ENCODE peak calls at places on chromosomes 1 and 21, in eight cellular contexts. J is right lobe of liver; D is OCI-LY7; Q is CD8-positive, alpha-beta memory T cell; B is HCT116; G is A549; C is Peyer's patch; R is psoas muscle. Z is an unnamed sample. For H3K4me1, the result is how much of the 10 kb centered on the place peaks cover.

GRCh38 chr1:151737479-151737878 is 16.2 kb downstream of the RIIAD1 start:
- DNase-seq in J (no peak), D (peak), Q (no peak), B (no peak), G (no peak), C (no peak), R (no peak), Z (no peak)

GRCh38 chr1:50343323-50343722 is 79.9 kb downstream of the DMRTA2 start:
- DNase-seq in J (no peak), D (no peak), Q (no peak), B (no peak), G (no peak), C (no peak), R (no peak), Z (no peak)

GRCh38 chr1:209106861-209107260 is 476.7 kb upstream of the CAMK1G start:
- DNase-seq in J (no peak), D (no peak), Q (no peak), B (no peak), G (no peak), C (no peak), R (no peak), Z (no peak)

GRCh38 chr1:184351416-184351975 is 35.3 kb upstream of the C1orf21 start:
- DNase-seq in J (no peak), D (no peak), Q (no peak), B (no peak), G (no peak), C (no peak), R (no peak), Z (no peak)

GRCh38 chr1:115136706-115137105 is 47.4 kb upstream of the TSPAN2 start:
- DNase-seq in J (no peak), D (no peak), Q (no peak), B (no peak), G (peak), C (no peak), R (no peak), Z (no peak)

GRCh38 chr21:41713495-41714281 is 53.2 kb downstream of the RIPK4 start:
- DNase-seq in J (peak), D (no peak), Q (no peak), B (no peak), G (no peak), C (peak), R (no peak), Z (no peak)

GRCh38 chr1:869499-870244 is 54.1 kb upstream of the SAMD11 start:
- DNase-seq in J (peak), D (peak), Q (peak), B (peak), G (peak), C (peak), R (peak), Z (peak)

GRCh38 chr1:52738863-52739406 is 12.7 kb downstream of the ZYG11B start:
- DNase-seq in J (no peak), D (no peak), Q (no peak), B (no peak), G (no peak), C (no peak), R (no peak), Z (no peak)

GRCh38 chr1:153563339-153563952 is 2.2 kb downstream of the S100A2 start:
- DNase-seq in J (no peak), D (no peak), Q (no peak), B (no peak), G (no peak), C (peak), R (no peak), Z (no peak)

GRCh38 chr1:187396929-187397796 is 568.4 kb downstream of the PLA2G4A start:
- DNase-seq in J (no peak), D (no peak), Q (no peak), B (no peak), G (no peak), C (no peak), R (no peak), Z (no peak)

GRCh38 chr1:225772323-225772768 is 5.3 kb upstream of the SRP9 start:
- DNase-seq in J (peak), D (peak), Q (no peak), B (peak), G (peak), C (peak), R (peak), Z (peak)

GRCh38 chr1:59718064-59718988 is 96.4 kb upstream of the HOOK1 start:
- DNase-seq in J (no peak), D (no peak), Q (no peak), B (peak), G (no peak), C (no peak), R (no peak), Z (no peak)

GRCh38 chr1:112700290-112701226 is 6.4 kb downstream of the RHOC start:
- DNase-seq in J (peak), D (peak), Q (peak), B (peak), G (peak), C (peak), R (peak), Z (peak)

GRCh38 chr1:184299076-184299790 is 87.6 kb upstream of the C1orf21 start:
- DNase-seq in J (no peak), D (no peak), Q (no peak), B (no peak), G (no peak), C (no peak), R (no peak), Z (peak)

GRCh38 chr1:64848812-64849211 is 103.9 kb downstream of the RAVER2 start:
- DNase-seq in J (no peak), D (no peak), Q (no peak), B (no peak), G (no peak), C (no peak), R (no peak), Z (no peak)

GRCh38 chr1:202133016-202133415 is 10.3 kb downstream of the GPR37L1 start:
- DNase-seq in J (no peak), D (no peak), Q (no peak), B (no peak), G (no peak), C (no peak), R (peak), Z (peak)

GRCh38 chr1:58290685-58291372 is 255.7 kb downstream of the OMA1 start:
- DNase-seq in J (no peak), D (no peak), Q (no peak), B (no peak), G (no peak), C (no peak), R (no peak), Z (no peak)

GRCh38 chr1:22710688-22711024 is at the start of gene EPHB2:
- DNase-seq in J (no peak), D (peak), Q (no peak), B (no peak), G (no peak), C (peak), R (peak), Z (no peak)

GRCh38 chr1:212121772-212122171 is 86.2 kb downstream of the DTL start:
- DNase-seq in J (no peak), D (no peak), Q (no peak), B (no peak), G (no peak), C (no peak), R (no peak), Z (no peak)

GRCh38 chr1:213268221-213268620 is 217.2 kb downstream of the RPS6KC1 start:
- DNase-seq in J (no peak), D (no peak), Q (no peak), B (no peak), G (no peak), C (no peak), R (no peak), Z (no peak)

GRCh38 chr1:84406209-84406917 is 8.1 kb downstream of the DNASE2B start:
- DNase-seq in J (no peak), D (no peak), Q (no peak), B (peak), G (peak), C (no peak), R (no peak), Z (no peak)

GRCh38 chr1:96721382-96722160 is at the start of gene PTBP2:
- DNase-seq in J (peak), D (peak), Q (peak), B (peak), G (peak), C (peak), R (peak), Z (peak)

GRCh38 chr1:2785631-2786328 is 15.7 kb downstream of the TTC34 start:
- DNase-seq in J (peak), D (no peak), Q (no peak), B (no peak), G (no peak), C (peak), R (peak), Z (no peak)

GRCh38 chr1:5744911-5745431 is 247.3 kb downstream of the NPHP4 start:
- DNase-seq in J (peak), D (no peak), Q (no peak), B (no peak), G (no peak), C (peak), R (no peak), Z (peak)

GRCh38 chr1:9280015-9280860 is 12.5 kb upstream of the SPSB1 start:
- DNase-seq in J (peak), D (no peak), Q (no peak), B (peak), G (peak), C (peak), R (peak), Z (no peak)

GRCh38 chr1:93598396-93598795 is 83.2 kb downstream of the BCAR3 start:
- DNase-seq in J (no peak), D (no peak), Q (no peak), B (no peak), G (no peak), C (no peak), R (no peak), Z (no peak)

GRCh38 chr1:228101994-228102790 is 933 bp downstream of the C1orf35 start:
- DNase-seq in J (no peak), D (peak), Q (peak), B (no peak), G (peak), C (peak), R (peak), Z (no peak)

GRCh38 chr1:199297901-199298300 is 659.1 kb downstream of the PTPRC start:
- DNase-seq in J (no peak), D (no peak), Q (no peak), B (no peak), G (no peak), C (no peak), R (no peak), Z (no peak)

GRCh38 chr1:77514871-77515776 is 167.3 kb downstream of the ZZZ3 start:
- DNase-seq in J (no peak), D (peak), Q (no peak), B (peak), G (peak), C (no peak), R (no peak), Z (no peak)

GRCh38 chr1:114009042-114009392 is 29.7 kb downstream of the OLFML3 start:
- DNase-seq in J (no peak), D (no peak), Q (no peak), B (no peak), G (no peak), C (no peak), R (no peak), Z (no peak)

GRCh38 chr1:6599141-6599975 is 3.3 kb downstream of the KLHL21 start:
- DNase-seq in J (peak), D (peak), Q (peak), B (no peak), G (no peak), C (peak), R (peak), Z (no peak)

GRCh38 chr1:227889863-227890405 is 57.8 kb downstream of the WNT9A start:
- DNase-seq in J (peak), D (no peak), Q (no peak), B (no peak), G (no peak), C (no peak), R (no peak), Z (no peak)

GRCh38 chr21:41482321-41482720 is 25.6 kb downstream of the TMPRSS2 start:
- DNase-seq in J (no peak), D (no peak), Q (no peak), B (no peak), G (no peak), C (no peak), R (no peak), Z (no peak)

GRCh38 chr1:205530116-205530515 is 25.6 kb downstream of the CDK18 start:
- DNase-seq in J (no peak), D (no peak), Q (no peak), B (no peak), G (no peak), C (no peak), R (no peak), Z (no peak)

GRCh38 chr1:66446261-66447001 is 87.5 kb upstream of the SGIP1 start:
- DNase-seq in J (no peak), D (peak), Q (peak), B (peak), G (peak), C (no peak), R (no peak), Z (no peak)

GRCh38 chr1:59193443-59194093 is 103.3 kb upstream of the FGGY start:
- DNase-seq in J (no peak), D (no peak), Q (no peak), B (no peak), G (no peak), C (no peak), R (no peak), Z (no peak)

GRCh38 chr1:55466343-55466742 is 251.2 kb upstream of the USP24 start:
- DNase-seq in J (no peak), D (no peak), Q (no peak), B (no peak), G (no peak), C (no peak), R (no peak), Z (no peak)

GRCh38 chr1:56578963-56579875 is at the start of gene PLPP3:
- DNase-seq in J (peak), D (peak), Q (no peak), B (peak), G (peak), C (peak), R (peak), Z (peak)

DNA sequence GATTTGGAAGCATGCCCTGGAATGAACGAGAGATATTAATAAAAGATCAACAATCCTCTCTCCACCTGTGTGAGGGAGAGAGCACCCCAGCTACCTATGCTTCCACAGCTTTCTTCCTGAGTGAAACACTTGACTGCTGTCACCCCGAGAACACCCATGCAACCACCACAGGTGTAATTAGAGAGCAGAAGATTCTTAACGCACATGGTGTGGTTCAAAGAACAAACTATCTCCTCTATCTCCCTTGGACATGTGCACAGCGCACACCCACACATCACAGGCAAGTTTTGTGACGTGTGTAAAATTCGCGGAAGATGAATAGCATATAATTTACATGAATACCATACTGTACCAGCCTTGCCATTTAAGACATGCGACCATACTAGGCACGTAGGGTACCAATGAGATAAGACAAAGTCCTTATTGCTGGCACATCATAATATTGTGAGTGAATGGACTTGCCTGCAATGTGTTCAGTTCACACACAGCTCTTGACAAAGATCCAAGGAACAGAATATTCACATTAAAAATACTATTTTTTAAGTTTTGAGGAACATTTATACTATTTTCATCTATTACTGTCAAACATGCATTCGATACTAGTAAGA is 11.6 kb downstream of the ERRFI1 start:
- DNase-seq in J (no peak), D (no peak), Q (no peak), B (no peak), G (no peak), C (no peak), R (no peak), Z (no peak)
- H3K4me1 ChIP-seq in J (under half), D (under half), Q (under half), B (half or more), G (half or more), C (under half), R (half or more), Z (half or more)

DNA sequence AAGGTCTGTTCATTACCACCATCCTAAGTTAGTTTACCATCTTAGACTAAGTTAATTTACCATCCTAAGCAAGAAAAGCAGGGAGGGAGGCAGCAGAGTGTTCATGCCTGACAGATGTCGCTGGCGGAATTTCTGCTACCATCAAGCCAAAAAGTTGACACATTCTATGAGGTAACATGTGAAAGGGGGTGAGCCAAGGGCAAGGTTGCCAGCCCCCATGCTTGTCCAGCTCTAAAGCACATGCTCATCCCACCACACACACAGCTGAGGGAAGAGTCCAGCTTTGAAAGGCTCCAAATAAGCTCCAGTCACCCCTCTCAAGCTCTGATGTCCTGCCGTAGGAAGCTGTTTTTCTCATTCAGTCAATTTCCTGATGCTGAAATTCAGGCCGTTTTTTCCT is 46.3 kb downstream of the EIF2D start:
- DNase-seq in J (no peak), D (no peak), Q (no peak), B (no peak), G (no peak), C (no peak), R (no peak), Z (no peak)
- H3K4me1 ChIP-seq in J (under half), D (under half), Q (half or more), B (under half), G (under half), C (under half), R (under half), Z (under half)

DNA sequence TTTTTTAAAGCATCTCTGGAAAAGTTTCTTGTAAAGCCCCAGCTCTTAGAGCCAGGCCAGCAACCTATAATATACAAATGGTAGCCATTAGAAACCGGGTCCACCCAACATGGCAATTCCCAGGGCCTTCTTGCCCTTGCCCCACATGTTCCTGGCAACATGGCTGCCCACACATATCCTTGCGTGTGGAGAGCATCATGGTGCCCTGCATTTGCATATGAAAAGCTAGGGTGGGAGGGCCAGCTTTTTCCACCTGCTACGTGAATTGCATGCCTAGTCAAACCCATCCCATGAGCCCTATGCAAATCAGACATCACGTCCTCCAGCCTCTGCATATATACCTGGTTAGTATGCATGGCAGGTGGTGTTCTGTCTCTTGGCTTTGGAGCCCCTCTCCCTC is 88.2 kb downstream of the RABGAP1L start:
- DNase-seq in J (no peak), D (no peak), Q (no peak), B (no peak), G (no peak), C (no peak), R (no peak), Z (no peak)
- H3K4me1 ChIP-seq in J (under half), D (under half), Q (under half), B (under half), G (under half), C (under half), R (under half), Z (under half)

GRCh38 chr1:182484067-182484466 is 34.1 kb downstream of the RGSL1 start:
- DNase-seq in J (no peak), D (no peak), Q (no peak), B (no peak), G (no peak), C (no peak), R (no peak), Z (no peak)

GRCh38 chr1:182488803-182489202 is 38.9 kb downstream of the RGSL1 start:
- DNase-seq in J (no peak), D (no peak), Q (no peak), B (no peak), G (no peak), C (no peak), R (no peak), Z (no peak)

GRCh38 chr1:182484531-182485257 is 34.7 kb downstream of the RGSL1 start:
- DNase-seq in J (no peak), D (peak), Q (no peak), B (peak), G (peak), C (no peak), R (no peak), Z (no peak)

DNA sequence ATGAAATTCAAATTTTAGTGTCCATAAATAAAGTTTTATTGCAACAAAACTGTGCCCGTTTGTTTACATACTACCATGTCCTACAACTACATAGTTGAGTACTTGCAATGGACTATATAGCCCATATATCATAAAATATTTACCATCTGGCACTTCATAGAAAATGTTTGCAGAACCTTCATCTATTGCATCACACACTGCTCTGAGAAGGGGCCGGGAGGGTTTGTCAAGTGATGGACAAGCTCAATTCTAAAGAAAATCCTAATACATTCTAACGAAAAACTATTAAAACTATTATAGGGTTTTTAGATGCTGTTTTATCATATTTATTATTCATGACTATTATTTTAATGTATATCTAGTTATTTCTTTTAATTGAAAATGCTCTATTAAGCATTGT is 35.9 kb downstream of the RGSL1 start:
- DNase-seq in J (no peak), D (no peak), Q (no peak), B (no peak), G (no peak), C (no peak), R (no peak), Z (no peak)
- H3K4me1 ChIP-seq in J (under half), D (under half), Q (under half), B (under half), G (under half), C (under half), R (under half), Z (under half)

GRCh38 chr1:221824909-221825308 is 83.0 kb upstream of the DUSP10 start:
- DNase-seq in J (no peak), D (no peak), Q (no peak), B (no peak), G (no peak), C (no peak), R (no peak), Z (no peak)

GRCh38 chr1:221824025-221824424 is 82.1 kb upstream of the DUSP10 start:
- DNase-seq in J (no peak), D (no peak), Q (no peak), B (no peak), G (peak), C (no peak), R (no peak), Z (no peak)

GRCh38 chr1:221823566-221823965 is 81.7 kb upstream of the DUSP10 start:
- DNase-seq in J (no peak), D (no peak), Q (no peak), B (no peak), G (no peak), C (no peak), R (no peak), Z (no peak)

GRCh38 chr1:221823149-221823548 is 81.3 kb upstream of the DUSP10 start:
- DNase-seq in J (no peak), D (no peak), Q (no peak), B (no peak), G (no peak), C (no peak), R (no peak), Z (no peak)

DNA sequence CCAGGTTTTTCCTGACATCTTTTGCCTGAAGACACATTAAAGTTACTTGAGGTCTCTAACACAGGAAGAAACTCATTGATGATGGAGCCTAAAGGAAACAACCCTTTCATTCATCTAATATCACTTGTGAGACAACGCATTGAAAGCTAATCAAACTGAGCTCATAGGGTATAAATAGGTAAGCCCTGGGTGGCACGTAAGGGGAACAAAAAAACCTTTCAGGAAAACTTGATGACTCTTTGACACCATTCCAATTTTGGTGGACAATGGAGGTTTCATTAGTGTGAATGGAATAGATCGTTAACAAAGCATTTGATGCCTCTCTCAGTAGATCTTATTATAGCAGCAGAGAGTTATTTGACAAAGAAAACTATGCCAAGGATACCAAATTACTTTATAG is 80.7 kb upstream of the DUSP10 start:
- DNase-seq in J (no peak), D (no peak), Q (no peak), B (no peak), G (no peak), C (no peak), R (no peak), Z (no peak)
- H3K4me1 ChIP-seq in J (under half), D (under half), Q (under half), B (under half), G (under half), C (under half), R (under half), Z (under half)

GRCh38 chr1:198125995-198126758 is 30.6 kb upstream of the NEK7 start:
- DNase-seq in J (no peak), D (no peak), Q (no peak), B (no peak), G (peak), C (no peak), R (no peak), Z (no peak)
- H3K4me1 ChIP-seq in J (under half), D (under half), Q (under half), B (under half), G (half or more), C (under half), R (under half), Z (under half)

Z was measured in tibial nerve.